ENCODE peak calls at places on chromosomes 12 and 14, in ten cellular contexts. S is PC-3, B is endothelial cell of umbilical vein, D is astrocyte, N is HCT116, Q is MM.1S, P is H1, L is GM12878, F is GM23248, H is DND-41. K is an unnamed sample.

GRCh38 chr12:69189378-69189978 is 49.9 kb upstream of the CPSF6 start:
- DNase-seq in S (peak; percentile 10), B (no peak), D (no peak), N (no peak), Q (no peak), P (no peak), L (no peak), F (no peak), H (no peak), K (no peak)

GRCh38 chr12:46043972-46044520 is 53.7 kb upstream of the SCAF11 start:
- DNase-seq in S (no peak), B (no peak), D (no peak), N (no peak), Q (no peak), P (no peak), L (no peak), F (no peak), H (no peak), K (no peak)

GRCh38 chr12:57278465-57279453 is 27.8 kb upstream of the STAC3 start:
- DNase-seq in S (no peak), B (no peak), D (no peak), N (no peak), Q (no peak), P (no peak), L (no peak), F (no peak), H (no peak), K (no peak)

GRCh38 chr12:59579616-59580015 is 16.2 kb upstream of the SLC16A7 start:
- DNase-seq in S (no peak), B (no peak), D (no peak), N (no peak), Q (no peak), P (no peak), L (no peak), F (no peak), H (no peak), K (no peak)

GRCh38 chr12:122754790-122755189 is 2.2 kb downstream of the DENR start:
- DNase-seq in S (no peak), B (no peak), D (no peak), N (no peak), Q (no peak), P (no peak), L (no peak), F (no peak), H (no peak), K (no peak)

GRCh38 chr14:93785423-93785822 is 2.9 kb downstream of the PRIMA1 start:
- DNase-seq in S (no peak), B (no peak), D (no peak), N (no peak), Q (no peak), P (no peak), L (no peak), F (no peak), H (no peak), K (no peak)

GRCh38 chr12:42099433-42099832 is 45.2 kb downstream of the GXYLT1 start:
- DNase-seq in S (no peak), B (no peak), D (no peak), N (no peak), Q (no peak), P (no peak), L (no peak), F (no peak), H (no peak), K (no peak)

GRCh38 chr12:115798309-115798917 is 479.1 kb downstream of the MED13L start:
- DNase-seq in S (no peak), B (no peak), D (no peak), N (no peak), Q (peak; percentile 14), P (no peak), L (no peak), F (no peak), H (no peak), K (no peak)

GRCh38 chr12:121403721-121404120 is 3.8 kb downstream of the RNF34 start:
- DNase-seq in S (no peak), B (no peak), D (no peak), N (no peak), Q (no peak), P (no peak), L (no peak), F (no peak), H (no peak), K (no peak)

GRCh38 chr12:121397521-121397920 is 2.4 kb upstream of the RNF34 start:
- DNase-seq in S (no peak), B (no peak), D (no peak), N (no peak), Q (no peak), P (no peak), L (no peak), F (no peak), H (no peak), K (no peak)

GRCh38 chr12:121404734-121405133 is 4.8 kb downstream of the RNF34 start:
- DNase-seq in S (peak; percentile 35), B (no peak), D (no peak), N (no peak), Q (no peak), P (no peak), L (no peak), F (no peak), H (no peak), K (peak; percentile 8)

GRCh38 chr12:121399391-121400331 is at the start of gene RNF34:
- DNase-seq in S (peak; percentile 99), B (peak; percentile 98), D (peak; percentile 94), N (peak; percentile 97), Q (peak; percentile 94), P (peak; percentile 94), L (peak; percentile 88), F (peak; percentile 99), H (peak; percentile 99), K (peak; percentile 97)

GRCh38 chr12:121400332-121401139 is 618 bp downstream of the RNF34 start:
- DNase-seq in S (peak; percentile 68), B (peak; percentile 57), D (peak; percentile 32), N (peak; percentile 22), Q (peak; percentile 26), P (no peak), L (peak; percentile 56), F (peak; percentile 71), H (peak; percentile 50), K (peak; percentile 21)
- TF ChIP-seq EZH2 in S (no peak), B (no peak), D (no peak), N (no peak), Q (no peak), P (no peak), L (no peak), F (no peak), H (no peak), K (no peak)

GRCh38 chr14:76768201-76768656 is 7.0 kb downstream of the VASH1 start:
- DNase-seq in S (no peak), B (peak; percentile 69), D (no peak), N (no peak), Q (no peak), P (no peak), L (peak; percentile 47), F (no peak), H (peak; percentile 23), K (no peak)

GRCh38 chr14:76770521-76771431 is 9.5 kb downstream of the VASH1 start:
- DNase-seq in S (no peak), B (no peak), D (no peak), N (no peak), Q (no peak), P (no peak), L (no peak), F (no peak), H (no peak), K (no peak)

GRCh38 chr14:76769636-76770292 is 8.5 kb downstream of the VASH1 start:
- DNase-seq in S (no peak), B (no peak), D (no peak), N (no peak), Q (no peak), P (no peak), L (no peak), F (no peak), H (no peak), K (no peak)

GRCh38 chr14:76767681-76768055 is 6.4 kb downstream of the VASH1 start:
- DNase-seq in S (no peak), B (no peak), D (no peak), N (no peak), Q (no peak), P (no peak), L (no peak), F (no peak), H (no peak), K (no peak)

GRCh38 chr14:76768671-76769500 is 7.6 kb downstream of the VASH1 start:
- DNase-seq in S (no peak), B (no peak), D (no peak), N (no peak), Q (no peak), P (no peak), L (no peak), F (no peak), H (no peak), K (no peak)
- H2AFZ ChIP-seq in S (no peak overlapping the region), B (peak overlapping the region; percentile 65), D (no peak overlapping the region), N (no peak overlapping the region), Q (no peak overlapping the region), P (no peak overlapping the region), L (peak overlapping the region; percentile 80), F (no peak overlapping the region), H (no peak overlapping the region), K (no peak overlapping the region)

GRCh38 chr12:5434647-5434968 is 2.7 kb downstream of the NTF3 start:
- DNase-seq in S (no peak), B (no peak), D (no peak), N (no peak), Q (no peak), P (no peak), L (no peak), F (no peak), H (no peak), K (no peak)

GRCh38 chr12:5433840-5434646 is 2.1 kb downstream of the NTF3 start:
- DNase-seq in S (no peak), B (no peak), D (no peak), N (no peak), Q (no peak), P (no peak), L (no peak), F (no peak), H (no peak), K (no peak)

GRCh38 chr12:5435161-5435560 is 3.3 kb downstream of the NTF3 start:
- DNase-seq in S (no peak), B (no peak), D (no peak), N (no peak), Q (no peak), P (no peak), L (no peak), F (no peak), H (no peak), K (no peak)

GRCh38 chr12:5432011-5432400 is at the start of gene NTF3:
- DNase-seq in S (no peak), B (no peak), D (peak; percentile 23), N (no peak), Q (no peak), P (no peak), L (no peak), F (peak; percentile 72), H (no peak), K (peak; percentile 43)

GRCh38 chr12:5433081-5433839 is 1.4 kb downstream of the NTF3 start:
- DNase-seq in S (no peak), B (no peak), D (no peak), N (no peak), Q (no peak), P (no peak), L (no peak), F (peak; percentile 44), H (no peak), K (peak; percentile 23)
- TF ChIP-seq EZH2 in S (no peak), B (peak; percentile 97), D (peak; percentile 71), N (no peak), Q (no peak), P (peak; percentile 81), L (no peak), F (peak; percentile 65), H (no peak), K (no peak)

DNA sequence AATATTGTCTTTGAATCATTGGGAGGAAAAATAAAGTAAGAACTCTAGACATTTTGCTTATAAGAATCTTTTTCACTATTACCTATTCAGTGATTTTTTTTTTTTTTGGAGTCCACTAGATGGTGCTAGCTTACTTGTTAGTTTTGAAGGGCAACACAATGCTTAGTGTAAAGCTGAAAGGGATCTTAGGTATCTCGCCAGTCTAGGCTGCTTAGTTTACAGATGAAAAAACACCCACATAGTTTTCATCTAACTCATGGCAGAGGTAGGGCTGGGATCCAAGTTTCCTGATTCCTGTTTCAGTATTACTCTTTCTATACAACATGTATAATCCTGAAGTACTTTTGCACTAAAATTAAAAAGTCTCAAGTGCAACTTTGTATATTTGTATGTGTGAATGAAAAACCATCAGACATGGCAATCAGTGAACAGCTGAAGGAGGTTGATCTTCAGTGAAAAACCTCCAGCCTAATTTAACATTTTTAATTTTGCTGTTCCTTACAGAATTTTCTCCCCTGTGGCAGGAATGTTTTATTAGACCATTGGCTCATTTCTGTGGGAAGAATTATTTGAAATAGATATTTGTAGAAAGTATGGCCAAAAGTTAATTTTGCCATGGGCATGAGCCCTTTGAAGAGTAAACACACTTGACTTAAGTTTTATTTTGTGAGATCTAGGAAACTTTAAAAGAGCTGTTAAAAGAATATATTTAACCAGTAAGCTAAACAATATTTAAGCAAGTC is 40.7 kb downstream of the LRRIQ1 start:
- DNase-seq in S (peak; percentile 93), B (peak; percentile 87), D (peak; percentile 93), N (peak; percentile 81), Q (peak; percentile 70), P (no peak), L (no peak), F (peak; percentile 88), H (no peak), K (peak; percentile 83)
- H2AFZ ChIP-seq in S (peak overlapping the region; percentile 12), B (peak overlapping the region; percentile 28), D (no peak overlapping the region), N (peak overlapping the region; percentile 66), Q (no peak overlapping the region), P (no peak overlapping the region), L (no peak overlapping the region), F (peak overlapping the region; percentile 12), H (no peak overlapping the region), K (no peak overlapping the region)

K was measured in fibroblast of lung.